ENCODE peak calls at places on chromosomes 1 and 21, in five cellular contexts. Q, J, E, W and X are unnamed samples. For H3K36me3, the result is how much of the 10 kb centered on the place peaks cover.

GRCh38 chr1:186325239-186325638 is 49.8 kb downstream of the TPR start:
- DNase-seq in W (no peak), Q (no peak), J (no peak), E (no peak), X (no peak)

GRCh38 chr1:176188604-176189003 is 18.5 kb downstream of the COP1 start:
- DNase-seq in E (no peak), W (no peak), J (no peak), Q (no peak), X (no peak)

GRCh38 chr21:44985441-44986401 is 45.9 kb downstream of the SLX9 start:
- DNase-seq in E (no peak), J (peak), Q (peak), W (peak), X (no peak)

GRCh38 chr21:38990424-38990794 is 184.7 kb downstream of the ETS2 start:
- DNase-seq in E (no peak), W (no peak), J (no peak), Q (no peak), X (no peak)

GRCh38 chr1:8382608-8383525 is 65.0 kb downstream of the SLC45A1 start:
- DNase-seq in J (no peak), E (no peak), W (no peak), Q (no peak), X (no peak)

GRCh38 chr1:201274616-201275265 is 8.6 kb upstream of the PKP1 start:
- DNase-seq in E (no peak), J (no peak), W (no peak), Q (no peak), X (no peak)

GRCh38 chr1:221557024-221557423 is 184.9 kb downstream of the DUSP10 start:
- DNase-seq in E (no peak), Q (no peak), W (no peak), J (no peak), X (no peak)

GRCh38 chr1:170010443-170010842 is 64.1 kb downstream of the KIFAP3 start:
- DNase-seq in J (no peak), Q (no peak), E (peak), W (peak), X (peak)

GRCh38 chr1:151881479-151881878 is 27.8 kb downstream of the THEM4 start:
- DNase-seq in E (no peak), W (no peak), J (no peak), Q (no peak), X (no peak)
- TF ChIP-seq CTCF in E (no peak), W (no peak), J (no peak), Q (no peak), X (no peak)

GRCh38 chr1:31583995-31584868 is 7.9 kb downstream of the TINAGL1 start:
- DNase-seq in Q (peak), E (no peak), W (peak), J (no peak), X (peak)
- H3K36me3 ChIP-seq in Q (under half), E (under half), W (half or more), J (under half), X (under half)

DNA sequence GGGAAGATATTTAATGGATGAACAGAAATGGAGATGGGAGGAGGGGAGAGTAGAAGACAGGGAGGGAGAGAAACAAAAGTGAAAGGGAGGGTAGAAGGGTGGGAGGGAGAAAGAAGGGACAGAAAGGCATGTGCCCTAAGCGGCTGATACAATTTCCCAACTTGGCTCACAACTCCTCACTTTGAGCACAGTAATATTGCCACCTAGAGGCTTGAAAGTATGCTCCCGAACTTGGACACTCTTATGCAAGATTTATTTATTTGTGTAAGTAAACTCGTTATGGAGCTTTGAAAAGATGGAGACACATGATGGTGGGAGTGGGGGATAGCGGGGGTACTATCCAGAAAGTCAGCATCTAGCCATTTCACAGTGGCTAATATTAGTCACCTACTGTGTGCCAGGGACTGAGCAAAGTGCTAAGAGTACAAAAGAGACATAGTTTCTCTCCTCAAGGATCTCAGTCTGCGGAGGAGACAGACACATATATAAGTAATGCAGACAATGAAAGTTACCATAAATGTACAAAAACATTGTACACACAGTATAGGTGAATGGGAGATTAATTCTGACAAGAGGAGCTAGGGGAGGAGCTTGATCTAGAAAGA is 189.7 kb downstream of the SEC16B start:
- DNase-seq in Q (no peak), E (peak), J (no peak), W (no peak), X (no peak)
- TF ChIP-seq CTCF in Q (peak), E (peak), J (peak), W (peak), X (peak)

GRCh38 chr1:168733241-168733640 is 4.2 kb upstream of the DPT start:
- DNase-seq in W (no peak), J (no peak), E (no peak), Q (no peak), X (no peak)
- H3K36me3 ChIP-seq in W (under half), J (under half), E (under half), Q (under half), X (under half)

DNA sequence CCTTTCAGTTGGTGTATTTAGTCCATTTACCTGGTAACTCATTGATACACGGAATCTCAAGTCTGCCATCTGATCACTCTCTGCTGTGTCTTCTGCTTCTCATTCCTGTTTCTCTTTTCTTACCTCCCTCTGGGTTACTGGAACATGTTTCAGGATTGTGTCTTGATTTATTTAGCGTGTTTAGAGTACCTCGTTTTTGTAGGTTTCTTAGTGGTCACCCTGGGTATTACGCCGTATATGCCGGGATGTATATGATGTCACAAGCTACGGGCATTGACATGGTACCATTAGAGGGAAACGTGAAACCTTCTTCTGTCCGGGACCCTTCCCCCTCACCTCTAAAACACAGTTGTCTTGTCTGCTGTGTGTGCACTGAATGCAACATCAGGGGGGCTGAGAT is 2.7 kb downstream of the ACTRT2 start:
- DNase-seq in Q (no peak), J (no peak), E (no peak), W (no peak), X (no peak)
- TF ChIP-seq CTCF in Q (no peak), J (no peak), E (no peak), W (no peak), X (no peak)

DNA sequence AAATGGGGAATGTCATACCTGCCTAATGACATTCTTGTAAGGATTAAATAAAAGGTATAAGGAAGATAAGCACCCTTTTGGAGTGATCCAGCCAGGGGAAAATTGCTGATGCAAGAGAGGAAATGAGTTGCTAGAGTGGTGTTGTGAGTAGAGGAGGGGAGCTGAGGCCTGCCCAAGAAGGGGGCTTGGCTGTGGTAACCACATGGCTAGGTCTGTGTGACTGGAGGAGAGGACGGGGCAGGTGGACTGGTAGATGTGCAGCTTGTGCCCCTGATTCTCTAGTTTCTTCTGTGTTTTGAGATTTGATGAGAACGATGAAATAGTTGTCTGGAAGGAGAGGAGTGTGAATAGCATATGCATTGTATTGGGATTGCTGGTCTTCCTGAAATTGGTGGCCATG is 6.6 kb downstream of the TXLNA start:
- DNase-seq in W (no peak), J (no peak), E (no peak), Q (no peak), X (no peak)
- H3K36me3 ChIP-seq in W (half or more), J (half or more), E (half or more), Q (half or more), X (under half)

GRCh38 chr1:207188901-207189300 is 84.9 kb downstream of the C4BPA start:
- DNase-seq in Q (no peak), E (no peak), W (no peak), J (no peak), X (no peak)
- TF ChIP-seq CTCF in Q (no peak), E (no peak), W (no peak), J (no peak), X (no peak)

GRCh38 chr21:46643379-46644177 is 8.1 kb downstream of the PRMT2 start:
- DNase-seq in J (no peak), Q (no peak), W (no peak), E (no peak), X (no peak)

GRCh38 chr21:46646541-46647154 is 11.2 kb downstream of the PRMT2 start:
- DNase-seq in J (no peak), E (no peak), W (no peak), Q (no peak), X (no peak)

GRCh38 chr21:46649356-46649755 is 13.9 kb downstream of the PRMT2 start:
- DNase-seq in Q (no peak), J (no peak), E (no peak), W (no peak), X (no peak)

GRCh38 chr21:46648539-46648938 is 13.1 kb downstream of the PRMT2 start:
- DNase-seq in W (no peak), E (no peak), J (no peak), Q (no peak), X (no peak)

GRCh38 chr21:46645840-46646239 is 10.4 kb downstream of the PRMT2 start:
- DNase-seq in E (no peak), Q (no peak), J (no peak), W (no peak), X (no peak)
- H3K36me3 ChIP-seq in E (half or more), Q (half or more), J (half or more), W (half or more), X (under half)

GRCh38 chr1:87121732-87122163 is 206.9 kb upstream of the LMO4 start:
- DNase-seq in E (no peak), Q (peak), J (no peak), W (no peak), X (no peak)

GRCh38 chr1:87119741-87120140 is 205.3 kb downstream of the HS2ST1 start:
- DNase-seq in W (no peak), Q (no peak), J (no peak), E (no peak), X (no peak)

GRCh38 chr1:87117761-87118160 is 203.3 kb downstream of the HS2ST1 start:
- DNase-seq in W (no peak), E (no peak), J (no peak), Q (no peak), X (no peak)

GRCh38 chr1:87123610-87124009 is 205.1 kb upstream of the LMO4 start:
- DNase-seq in W (no peak), E (no peak), Q (no peak), J (no peak), X (no peak)

GRCh38 chr1:87120779-87121178 is 206.3 kb downstream of the HS2ST1 start:
- DNase-seq in J (no peak), E (no peak), Q (no peak), W (no peak), X (no peak)
- TF ChIP-seq CTCF in J (no peak), E (no peak), Q (no peak), W (no peak), X (no peak)

DNA sequence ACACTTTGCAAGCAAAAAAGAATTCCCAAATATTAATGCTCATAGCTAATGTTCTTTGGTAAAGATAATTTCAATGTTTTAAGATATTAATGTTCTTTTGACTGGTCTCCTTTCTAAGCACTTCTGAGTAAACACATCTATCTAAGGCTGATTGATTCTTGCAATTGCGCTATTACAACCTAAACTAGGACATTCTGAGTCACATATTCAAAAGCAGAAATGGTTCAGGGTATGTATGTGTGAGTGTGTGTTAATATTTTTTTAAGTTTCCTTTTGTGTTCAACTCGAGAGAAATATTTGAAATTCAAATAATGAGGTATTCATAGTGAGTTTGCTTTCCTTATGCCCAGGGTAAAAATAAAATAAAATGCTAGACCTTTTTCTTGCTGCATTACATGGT is 203.6 kb upstream of the GRIK3 start:
- DNase-seq in E (no peak), Q (no peak), W (no peak), J (no peak), X (no peak)
- H3K36me3 ChIP-seq in E (under half), Q (under half), W (under half), J (under half), X (under half)